ENCODE peak calls at places on chromosomes 1 and 21, in ten cellular contexts. One of them, this sample, is unnamed.

GRCh38 chr21:39633043-39633442 is 20.3 kb downstream of the B3GALT5 start:
- DNase-seq in MCF 10A: peak; percentile 12
- DNase-seq in left lung: no peak
- DNase-seq in gastrocnemius medialis: no peak
- DNase-seq in cardiac fibroblast: no peak
- DNase-seq in CD4-positive, alpha-beta T cell: no peak
- DNase-seq in Calu3: no peak
- DNase-seq in progenitor cell of endocrine pancreas: no peak
- DNase-seq in fibroblast of lung: peak; percentile 77
- DNase-seq in left ventricle myocardium inferior: no peak
- DNase-seq in this sample: no peak

GRCh38 chr1:245411245-245411644 is 256.5 kb downstream of the KIF26B start:
- DNase-seq in MCF 10A: no peak
- DNase-seq in left lung: no peak
- DNase-seq in gastrocnemius medialis: no peak
- DNase-seq in cardiac fibroblast: no peak
- DNase-seq in CD4-positive, alpha-beta T cell: no peak
- DNase-seq in Calu3: no peak
- DNase-seq in progenitor cell of endocrine pancreas: no peak
- DNase-seq in fibroblast of lung: peak; percentile 51
- DNase-seq in left ventricle myocardium inferior: no peak
- DNase-seq in this sample: no peak

GRCh38 chr1:21672478-21673276 is 3.5 kb upstream of the RAP1GAP start:
- DNase-seq in MCF 10A: no peak
- DNase-seq in left lung: no peak
- DNase-seq in gastrocnemius medialis: no peak
- DNase-seq in cardiac fibroblast: no peak
- DNase-seq in CD4-positive, alpha-beta T cell: no peak
- DNase-seq in Calu3: no peak
- DNase-seq in progenitor cell of endocrine pancreas: no peak
- DNase-seq in fibroblast of lung: peak; percentile 56
- DNase-seq in left ventricle myocardium inferior: no peak
- DNase-seq in this sample: no peak

GRCh38 chr1:223109581-223110026 is 33.4 kb downstream of the TLR5 start:
- DNase-seq in MCF 10A: peak; percentile 27
- DNase-seq in left lung: no peak
- DNase-seq in gastrocnemius medialis: no peak
- DNase-seq in cardiac fibroblast: peak; percentile 15
- DNase-seq in CD4-positive, alpha-beta T cell: no peak
- DNase-seq in Calu3: peak; percentile 52
- DNase-seq in progenitor cell of endocrine pancreas: no peak
- DNase-seq in fibroblast of lung: no peak
- DNase-seq in left ventricle myocardium inferior: no peak
- DNase-seq in this sample: peak; percentile 63

GRCh38 chr1:178119623-178120022 is 25.7 kb downstream of the RASAL2 start:
- DNase-seq in MCF 10A: peak; percentile 21
- DNase-seq in left lung: no peak
- DNase-seq in gastrocnemius medialis: no peak
- DNase-seq in cardiac fibroblast: no peak
- DNase-seq in CD4-positive, alpha-beta T cell: no peak
- DNase-seq in Calu3: peak; percentile 44
- DNase-seq in progenitor cell of endocrine pancreas: no peak
- DNase-seq in fibroblast of lung: no peak
- DNase-seq in left ventricle myocardium inferior: no peak
- DNase-seq in this sample: no peak

GRCh38 chr1:36322786-36323635 is 434 bp downstream of the EVA1B start:
- DNase-seq in MCF 10A: no peak
- DNase-seq in left lung: peak; percentile 56
- DNase-seq in gastrocnemius medialis: no peak
- DNase-seq in cardiac fibroblast: peak; percentile 76
- DNase-seq in CD4-positive, alpha-beta T cell: no peak
- DNase-seq in Calu3: peak; percentile 29
- DNase-seq in progenitor cell of endocrine pancreas: no peak
- DNase-seq in fibroblast of lung: peak; percentile 54
- DNase-seq in left ventricle myocardium inferior: peak; percentile 53
- DNase-seq in this sample: no peak

GRCh38 chr1:154833841-154834240 is 36.2 kb downstream of the KCNN3 start:
- DNase-seq in MCF 10A: no peak
- DNase-seq in left lung: no peak
- DNase-seq in gastrocnemius medialis: no peak
- DNase-seq in cardiac fibroblast: no peak
- DNase-seq in CD4-positive, alpha-beta T cell: no peak
- DNase-seq in Calu3: no peak
- DNase-seq in progenitor cell of endocrine pancreas: no peak
- DNase-seq in fibroblast of lung: no peak
- DNase-seq in left ventricle myocardium inferior: no peak
- DNase-seq in this sample: no peak

GRCh38 chr1:223515416-223515815 is 122.2 kb downstream of the CCDC185 start:
- DNase-seq in MCF 10A: no peak
- DNase-seq in left lung: no peak
- DNase-seq in gastrocnemius medialis: no peak
- DNase-seq in cardiac fibroblast: no peak
- DNase-seq in CD4-positive, alpha-beta T cell: no peak
- DNase-seq in Calu3: no peak
- DNase-seq in progenitor cell of endocrine pancreas: no peak
- DNase-seq in fibroblast of lung: no peak
- DNase-seq in left ventricle myocardium inferior: no peak
- DNase-seq in this sample: no peak

GRCh38 chr1:26351591-26352337 is 2.2 kb downstream of the CRYBG2 start:
- DNase-seq in MCF 10A: peak; percentile 71
- DNase-seq in left lung: no peak
- DNase-seq in gastrocnemius medialis: no peak
- DNase-seq in cardiac fibroblast: no peak
- DNase-seq in CD4-positive, alpha-beta T cell: no peak
- DNase-seq in Calu3: peak; percentile 62
- DNase-seq in progenitor cell of endocrine pancreas: no peak
- DNase-seq in fibroblast of lung: peak; percentile 71
- DNase-seq in left ventricle myocardium inferior: no peak
- DNase-seq in this sample: peak; percentile 95

GRCh38 chr1:207345644-207346561 is 24.4 kb downstream of the CD55 start:
- DNase-seq in MCF 10A: no peak
- DNase-seq in left lung: no peak
- DNase-seq in gastrocnemius medialis: no peak
- DNase-seq in cardiac fibroblast: no peak
- DNase-seq in CD4-positive, alpha-beta T cell: no peak
- DNase-seq in Calu3: no peak
- DNase-seq in progenitor cell of endocrine pancreas: no peak
- DNase-seq in fibroblast of lung: no peak
- DNase-seq in left ventricle myocardium inferior: no peak
- DNase-seq in this sample: no peak

GRCh38 chr1:35557118-35557610 is at the start of gene KIAA0319L:
- DNase-seq in MCF 10A: peak; percentile 88
- DNase-seq in left lung: peak; percentile 91
- DNase-seq in gastrocnemius medialis: peak; percentile 83
- DNase-seq in cardiac fibroblast: no peak
- DNase-seq in CD4-positive, alpha-beta T cell: no peak
- DNase-seq in Calu3: peak; percentile 88
- DNase-seq in progenitor cell of endocrine pancreas: peak; percentile 62
- DNase-seq in fibroblast of lung: no peak
- DNase-seq in left ventricle myocardium inferior: peak; percentile 90
- DNase-seq in this sample: peak; percentile 71

GRCh38 chr1:89763649-89763986 is 57.2 kb upstream of the LRRC8D start:
- DNase-seq in MCF 10A: no peak
- DNase-seq in left lung: no peak
- DNase-seq in gastrocnemius medialis: no peak
- DNase-seq in cardiac fibroblast: no peak
- DNase-seq in CD4-positive, alpha-beta T cell: no peak
- DNase-seq in Calu3: no peak
- DNase-seq in progenitor cell of endocrine pancreas: no peak
- DNase-seq in fibroblast of lung: no peak
- DNase-seq in left ventricle myocardium inferior: no peak
- DNase-seq in this sample: no peak

DNA sequence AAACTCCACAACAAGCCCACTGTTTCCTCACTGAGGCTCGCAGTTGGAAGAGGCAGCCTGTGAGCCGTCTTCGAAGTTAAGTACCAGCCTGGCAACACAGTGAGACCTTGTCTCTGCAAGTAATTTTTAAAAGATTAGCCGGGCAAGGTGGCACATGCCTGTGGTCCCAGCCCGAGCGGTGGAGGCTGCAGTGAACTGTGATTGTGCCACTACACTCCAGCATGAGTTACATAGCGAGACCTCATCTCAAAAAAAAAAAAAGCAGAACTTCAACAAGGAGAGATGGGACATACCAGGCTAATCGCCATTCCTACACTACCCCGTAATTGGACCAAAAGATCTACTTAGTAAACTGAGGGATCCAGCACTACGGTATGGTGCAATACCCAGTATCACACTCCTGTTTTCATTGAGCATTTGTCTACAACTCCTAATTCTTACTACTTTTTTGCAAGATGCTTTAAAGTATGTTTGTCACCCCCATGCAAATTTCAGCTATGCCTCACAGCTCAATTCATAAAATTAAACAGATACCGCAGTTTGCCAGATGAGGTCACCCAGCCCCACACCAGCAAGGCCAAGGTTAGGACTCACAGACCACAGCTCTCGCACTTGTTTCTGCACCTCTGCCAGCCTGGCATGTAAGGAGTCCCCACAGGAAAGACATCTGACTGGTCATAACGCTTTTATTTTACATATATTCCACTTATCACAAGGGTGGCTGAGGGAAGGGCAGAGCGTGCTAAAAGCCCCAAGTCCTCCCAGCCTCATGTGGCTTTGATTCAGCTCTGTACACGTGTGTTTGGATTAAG is 21.0 kb downstream of the SDE2 start:
- DNase-seq in MCF 10A: no peak
- DNase-seq in left lung: peak; percentile 9
- DNase-seq in gastrocnemius medialis: no peak
- DNase-seq in cardiac fibroblast: no peak
- DNase-seq in CD4-positive, alpha-beta T cell: no peak
- DNase-seq in Calu3: no peak
- DNase-seq in progenitor cell of endocrine pancreas: no peak
- DNase-seq in fibroblast of lung: no peak
- DNase-seq in left ventricle myocardium inferior: no peak
- DNase-seq in this sample: no peak
- TF ChIP-seq CTCF in MCF 10A: no peak
- TF ChIP-seq CTCF in left lung: no peak
- TF ChIP-seq CTCF in gastrocnemius medialis: no peak
- TF ChIP-seq CTCF in cardiac fibroblast: no peak
- TF ChIP-seq CTCF in CD4-positive, alpha-beta T cell: no peak
- TF ChIP-seq CTCF in Calu3: no peak
- TF ChIP-seq CTCF in progenitor cell of endocrine pancreas: no peak
- TF ChIP-seq CTCF in fibroblast of lung: no peak
- TF ChIP-seq CTCF in left ventricle myocardium inferior: no peak
- TF ChIP-seq CTCF in this sample: no peak

GRCh38 chr1:17692645-17693044 is 62.5 kb upstream of the ACTL8 start:
- DNase-seq in MCF 10A: no peak
- DNase-seq in left lung: no peak
- DNase-seq in gastrocnemius medialis: no peak
- DNase-seq in cardiac fibroblast: no peak
- DNase-seq in CD4-positive, alpha-beta T cell: no peak
- DNase-seq in Calu3: no peak
- DNase-seq in progenitor cell of endocrine pancreas: no peak
- DNase-seq in fibroblast of lung: no peak
- DNase-seq in left ventricle myocardium inferior: no peak
- DNase-seq in this sample: no peak

GRCh38 chr1:17700363-17700762 is 54.8 kb upstream of the ACTL8 start:
- DNase-seq in MCF 10A: no peak
- DNase-seq in left lung: no peak
- DNase-seq in gastrocnemius medialis: no peak
- DNase-seq in cardiac fibroblast: no peak
- DNase-seq in CD4-positive, alpha-beta T cell: no peak
- DNase-seq in Calu3: no peak
- DNase-seq in progenitor cell of endocrine pancreas: no peak
- DNase-seq in fibroblast of lung: no peak
- DNase-seq in left ventricle myocardium inferior: no peak
- DNase-seq in this sample: no peak

GRCh38 chr1:17700981-17701870 is 53.9 kb upstream of the ACTL8 start:
- DNase-seq in MCF 10A: no peak
- DNase-seq in left lung: no peak
- DNase-seq in gastrocnemius medialis: no peak
- DNase-seq in cardiac fibroblast: no peak
- DNase-seq in CD4-positive, alpha-beta T cell: no peak
- DNase-seq in Calu3: no peak
- DNase-seq in progenitor cell of endocrine pancreas: no peak
- DNase-seq in fibroblast of lung: no peak
- DNase-seq in left ventricle myocardium inferior: no peak
- DNase-seq in this sample: no peak

GRCh38 chr1:17691147-17691634 is 63.9 kb upstream of the ACTL8 start:
- DNase-seq in MCF 10A: no peak
- DNase-seq in left lung: no peak
- DNase-seq in gastrocnemius medialis: no peak
- DNase-seq in cardiac fibroblast: no peak
- DNase-seq in CD4-positive, alpha-beta T cell: no peak
- DNase-seq in Calu3: no peak
- DNase-seq in progenitor cell of endocrine pancreas: no peak
- DNase-seq in fibroblast of lung: no peak
- DNase-seq in left ventricle myocardium inferior: no peak
- DNase-seq in this sample: no peak

GRCh38 chr1:17696417-17697301 is 58.5 kb upstream of the ACTL8 start:
- DNase-seq in MCF 10A: peak; percentile 69
- DNase-seq in left lung: no peak
- DNase-seq in gastrocnemius medialis: no peak
- DNase-seq in cardiac fibroblast: peak; percentile 88
- DNase-seq in CD4-positive, alpha-beta T cell: no peak
- DNase-seq in Calu3: no peak
- DNase-seq in progenitor cell of endocrine pancreas: no peak
- DNase-seq in fibroblast of lung: peak; percentile 70
- DNase-seq in left ventricle myocardium inferior: no peak
- DNase-seq in this sample: no peak
- TF ChIP-seq CTCF in MCF 10A: peak; percentile 20
- TF ChIP-seq CTCF in left lung: no peak
- TF ChIP-seq CTCF in gastrocnemius medialis: no peak
- TF ChIP-seq CTCF in cardiac fibroblast: peak; percentile 40
- TF ChIP-seq CTCF in CD4-positive, alpha-beta T cell: no peak
- TF ChIP-seq CTCF in Calu3: no peak
- TF ChIP-seq CTCF in progenitor cell of endocrine pancreas: peak; percentile 46
- TF ChIP-seq CTCF in fibroblast of lung: peak; percentile 51
- TF ChIP-seq CTCF in left ventricle myocardium inferior: peak; percentile 52
- TF ChIP-seq CTCF in this sample: no peak

DNA sequence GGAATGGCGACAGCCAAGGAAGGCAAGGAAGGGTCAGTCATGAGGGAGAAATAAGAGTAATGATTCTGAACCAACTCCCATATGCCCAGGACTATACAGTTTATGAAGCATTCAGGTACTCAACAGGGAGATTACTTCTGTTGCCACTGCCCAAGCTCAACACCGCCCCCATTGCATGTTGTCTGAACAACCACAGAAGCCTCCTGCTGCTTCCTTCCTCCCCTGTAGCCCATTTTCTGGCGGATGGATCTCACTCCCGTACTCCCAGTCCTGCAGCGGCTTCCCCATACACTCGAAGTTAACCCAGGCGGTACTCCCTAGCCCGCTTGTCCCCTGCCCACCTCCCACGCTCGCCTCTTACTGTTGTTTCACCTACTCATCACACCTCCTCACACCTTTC is 103.0 kb downstream of the BEND5 start:
- DNase-seq in MCF 10A: no peak
- DNase-seq in left lung: no peak
- DNase-seq in gastrocnemius medialis: no peak
- DNase-seq in cardiac fibroblast: no peak
- DNase-seq in CD4-positive, alpha-beta T cell: no peak
- DNase-seq in Calu3: no peak
- DNase-seq in progenitor cell of endocrine pancreas: no peak
- DNase-seq in fibroblast of lung: no peak
- DNase-seq in left ventricle myocardium inferior: no peak
- DNase-seq in this sample: peak; percentile 10
- TF ChIP-seq CTCF in MCF 10A: no peak
- TF ChIP-seq CTCF in left lung: no peak
- TF ChIP-seq CTCF in gastrocnemius medialis: no peak
- TF ChIP-seq CTCF in cardiac fibroblast: no peak
- TF ChIP-seq CTCF in CD4-positive, alpha-beta T cell: no peak
- TF ChIP-seq CTCF in Calu3: no peak
- TF ChIP-seq CTCF in progenitor cell of endocrine pancreas: peak; percentile 52
- TF ChIP-seq CTCF in fibroblast of lung: no peak
- TF ChIP-seq CTCF in left ventricle myocardium inferior: peak; percentile 17
- TF ChIP-seq CTCF in this sample: no peak

GRCh38 chr21:34670220-34670961 is 1.6 kb downstream of the CLIC6 start:
- DNase-seq in MCF 10A: no peak
- DNase-seq in left lung: peak; percentile 38
- DNase-seq in gastrocnemius medialis: no peak
- DNase-seq in cardiac fibroblast: no peak
- DNase-seq in CD4-positive, alpha-beta T cell: no peak
- DNase-seq in Calu3: peak; percentile 6
- DNase-seq in progenitor cell of endocrine pancreas: peak; percentile 42
- DNase-seq in fibroblast of lung: peak; percentile 9
- DNase-seq in left ventricle myocardium inferior: no peak
- DNase-seq in this sample: no peak
- TF ChIP-seq CTCF in MCF 10A: no peak
- TF ChIP-seq CTCF in left lung: no peak
- TF ChIP-seq CTCF in gastrocnemius medialis: no peak
- TF ChIP-seq CTCF in cardiac fibroblast: no peak
- TF ChIP-seq CTCF in CD4-positive, alpha-beta T cell: no peak
- TF ChIP-seq CTCF in Calu3: no peak
- TF ChIP-seq CTCF in progenitor cell of endocrine pancreas: no peak
- TF ChIP-seq CTCF in fibroblast of lung: no peak
- TF ChIP-seq CTCF in left ventricle myocardium inferior: no peak
- TF ChIP-seq CTCF in this sample: no peak